ENCODE peak calls at places on chromosome 7, in eight cellular contexts. G is IMR-90, K is adrenal gland, H is prostate gland, O is suprapubic skin, J is endodermal cell, R is lower lobe of right lung, P is neural progenitor cell. W is an unnamed sample. For H3K27me3, the result is how much of the 10 kb centered on the place peaks cover.

GRCh38 chr7:129502708-129503685 is 666 bp downstream of the SMKR1 start:
- DNase-seq in G (no peak), K (no peak), H (no peak), O (no peak), J (peak), R (no peak), P (peak), W (peak)

GRCh38 chr7:148622887-148623585 is 32.5 kb downstream of the C7orf33 start:
- DNase-seq in G (no peak), K (no peak), H (no peak), O (no peak), J (no peak), R (no peak), P (peak), W (no peak)

GRCh38 chr7:37643876-37644275 is 39.7 kb upstream of the GPR141 start:
- DNase-seq in G (no peak), K (no peak), H (no peak), O (no peak), J (peak), R (no peak), P (peak), W (no peak)

GRCh38 chr7:103915958-103916357 is 73.5 kb downstream of the RELN start:
- DNase-seq in G (peak), K (no peak), H (no peak), O (no peak), J (no peak), R (no peak), P (no peak), W (no peak)

GRCh38 chr7:98869374-98870070 is at the start of gene TMEM130:
- DNase-seq in G (no peak), K (no peak), H (no peak), O (no peak), J (peak), R (peak), P (peak), W (peak)

GRCh38 chr7:23696916-23697441 is 13.0 kb upstream of the STK31 start:
- DNase-seq in G (peak), K (peak), H (no peak), O (no peak), J (peak), R (peak), P (peak), W (peak)

GRCh38 chr7:80370587-80370986 is 141.3 kb downstream of the GNAT3 start:
- DNase-seq in G (no peak), K (no peak), H (no peak), O (no peak), J (no peak), R (no peak), P (no peak), W (no peak)

GRCh38 chr7:90250601-90251303 is 5.8 kb downstream of the CFAP69 start:
- DNase-seq in G (peak), K (no peak), H (no peak), O (no peak), J (no peak), R (no peak), P (no peak), W (peak)

GRCh38 chr7:139059905-139060304 is 24.1 kb upstream of the ZC3HAV1L start:
- DNase-seq in G (no peak), K (no peak), H (no peak), O (no peak), J (no peak), R (no peak), P (no peak), W (no peak)

GRCh38 chr7:142957723-142958122 is 4.4 kb downstream of the KEL start:
- DNase-seq in G (no peak), K (no peak), H (no peak), O (no peak), J (no peak), R (no peak), P (no peak), W (no peak)

GRCh38 chr7:90944021-90944420 is 320.2 kb upstream of the FZD1 start:
- DNase-seq in G (peak), K (no peak), H (no peak), O (no peak), J (no peak), R (no peak), P (no peak), W (no peak)

GRCh38 chr7:13904689-13905088 is 84.8 kb downstream of the ETV1 start:
- DNase-seq in G (peak), K (no peak), H (no peak), O (no peak), J (no peak), R (no peak), P (no peak), W (peak)

GRCh38 chr7:6306471-6306870 is 34.0 kb upstream of the CYTH3 start:
- DNase-seq in G (peak), K (no peak), H (no peak), O (no peak), J (no peak), R (no peak), P (no peak), W (peak)

GRCh38 chr7:77655361-77655760 is 40.9 kb upstream of the RSBN1L start:
- DNase-seq in G (no peak), K (no peak), H (no peak), O (no peak), J (no peak), R (no peak), P (no peak), W (no peak)

GRCh38 chr7:29920491-29920890 is 69.1 kb downstream of the SCRN1 start:
- DNase-seq in G (no peak), K (no peak), H (no peak), O (no peak), J (no peak), R (no peak), P (no peak), W (no peak)

GRCh38 chr7:28626629-28627262 is 214.4 kb downstream of the CREB5 start:
- DNase-seq in G (peak), K (peak), H (no peak), O (no peak), J (peak), R (no peak), P (peak), W (peak)

GRCh38 chr7:157493776-157494175 is 157.0 kb downstream of the DNAJB6 start:
- DNase-seq in G (no peak), K (no peak), H (no peak), O (no peak), J (no peak), R (no peak), P (no peak), W (no peak)

GRCh38 chr7:45646996-45647411 is 72.8 kb downstream of the ADCY1 start:
- DNase-seq in G (peak), K (peak), H (peak), O (peak), J (peak), R (no peak), P (no peak), W (no peak)

GRCh38 chr7:75639071-75639892 is 99.5 kb downstream of the HIP1 start:
- DNase-seq in G (peak), K (peak), H (no peak), O (no peak), J (peak), R (peak), P (peak), W (peak)

GRCh38 chr7:43303740-43304241 is 191.3 kb downstream of the HECW1 start:
- DNase-seq in G (peak), K (no peak), H (no peak), O (no peak), J (peak), R (no peak), P (no peak), W (no peak)

GRCh38 chr7:31098606-31099360 is 46.7 kb downstream of the ADCYAP1R1 start:
- DNase-seq in G (no peak), K (no peak), H (no peak), O (peak), J (peak), R (no peak), P (no peak), W (no peak)

GRCh38 chr7:2944729-2945128 is 98.9 kb downstream of the CARD11 start:
- DNase-seq in G (no peak), K (peak), H (no peak), O (peak), J (no peak), R (peak), P (no peak), W (no peak)

GRCh38 chr7:76225379-76225778 is 23.7 kb downstream of the SRRM3 start:
- DNase-seq in G (peak), K (peak), H (no peak), O (no peak), J (peak), R (no peak), P (peak), W (peak)

GRCh38 chr7:83588602-83589240 is 60.2 kb downstream of the SEMA3E start:
- DNase-seq in G (no peak), K (no peak), H (no peak), O (no peak), J (no peak), R (no peak), P (no peak), W (no peak)

GRCh38 chr7:46859963-46860475 is 721.9 kb downstream of the TNS3 start:
- DNase-seq in G (peak), K (peak), H (no peak), O (no peak), J (no peak), R (no peak), P (no peak), W (peak)

GRCh38 chr7:153530441-153530840 is 521.8 kb upstream of the DPP6 start:
- DNase-seq in G (no peak), K (no peak), H (no peak), O (no peak), J (no peak), R (no peak), P (no peak), W (no peak)
- H3K27me3 ChIP-seq in G (under half), K (under half), H (under half), O (under half), J (under half), R (under half), P (under half), W (under half)

DNA sequence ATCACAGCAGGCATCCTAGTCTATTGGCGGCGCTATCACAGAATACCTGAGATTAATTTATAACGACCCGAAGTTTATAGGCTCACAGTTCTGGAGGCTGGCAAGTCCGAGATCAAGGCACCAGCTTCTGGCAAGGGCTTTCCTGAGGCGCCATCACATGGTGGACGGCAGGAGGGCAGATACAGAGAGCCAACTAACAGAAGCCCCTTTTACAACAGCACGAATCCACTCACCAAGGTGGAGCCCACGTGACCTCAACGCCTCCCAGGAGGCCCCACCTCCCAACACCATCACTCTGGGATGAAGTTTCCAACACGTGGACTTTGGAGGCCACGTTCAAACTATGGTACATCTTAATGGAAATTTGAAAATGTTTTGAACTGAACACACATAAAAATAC is 255.3 kb downstream of the ELFN1 start:
- DNase-seq in G (no peak), K (no peak), H (no peak), O (no peak), J (no peak), R (peak), P (no peak), W (no peak)
- H3K4me3 ChIP-seq in G (no peak), K (no peak), H (no peak), O (no peak), J (no peak), R (no peak), P (no peak), W (no peak)

DNA sequence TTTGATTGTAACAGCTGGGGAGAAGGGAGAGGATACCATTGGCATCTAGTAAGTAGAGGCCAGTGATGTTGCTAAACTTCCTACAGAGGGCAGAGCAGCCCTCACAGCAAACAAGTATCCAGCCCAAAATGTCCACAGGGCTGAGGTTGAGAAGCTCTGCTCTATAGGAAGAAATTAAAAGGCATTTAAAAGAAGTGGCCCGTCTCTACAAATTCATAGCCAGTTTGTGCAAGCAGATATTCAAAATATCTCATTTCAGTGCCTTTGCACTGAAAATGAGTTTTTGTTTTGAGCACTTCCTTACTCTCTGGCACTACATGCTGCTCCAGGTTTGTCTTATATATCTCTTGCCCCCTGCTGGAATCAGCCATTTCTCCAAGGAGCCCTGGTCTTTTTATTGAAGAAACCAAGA is 330.0 kb downstream of the BBS9 start:
- DNase-seq in G (peak), K (no peak), H (no peak), O (no peak), J (peak), R (no peak), P (peak), W (peak)
- TF ChIP-seq CTCF in G (peak), K (peak), H (peak), O (peak), J (peak), R (peak), P (peak), W (peak)

DNA sequence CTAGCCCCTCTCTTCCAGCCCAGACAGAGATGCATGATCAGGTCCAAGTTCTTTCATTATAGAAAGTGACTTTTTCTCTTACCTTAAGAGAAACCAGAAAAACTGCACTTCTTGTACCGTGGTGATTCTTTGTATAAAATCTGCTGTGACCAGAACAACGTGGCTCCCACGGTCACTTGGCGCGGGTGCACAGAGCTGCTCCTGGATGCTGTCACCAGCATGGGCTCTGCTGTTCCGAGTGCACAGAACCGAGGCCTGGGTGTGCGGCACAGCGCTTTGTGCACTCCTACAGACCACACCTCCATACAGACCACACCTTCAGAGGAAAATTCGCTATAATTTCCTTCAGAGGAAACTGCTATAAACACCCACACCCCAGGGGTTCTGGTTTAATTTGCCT is 26.0 kb downstream of the VIPR2 start:
- DNase-seq in G (no peak), K (no peak), H (no peak), O (peak), J (peak), R (no peak), P (no peak), W (no peak)
- H3K27me3 ChIP-seq in G (under half), K (under half), H (under half), O (under half), J (under half), R (under half), P (under half), W (under half)

DNA sequence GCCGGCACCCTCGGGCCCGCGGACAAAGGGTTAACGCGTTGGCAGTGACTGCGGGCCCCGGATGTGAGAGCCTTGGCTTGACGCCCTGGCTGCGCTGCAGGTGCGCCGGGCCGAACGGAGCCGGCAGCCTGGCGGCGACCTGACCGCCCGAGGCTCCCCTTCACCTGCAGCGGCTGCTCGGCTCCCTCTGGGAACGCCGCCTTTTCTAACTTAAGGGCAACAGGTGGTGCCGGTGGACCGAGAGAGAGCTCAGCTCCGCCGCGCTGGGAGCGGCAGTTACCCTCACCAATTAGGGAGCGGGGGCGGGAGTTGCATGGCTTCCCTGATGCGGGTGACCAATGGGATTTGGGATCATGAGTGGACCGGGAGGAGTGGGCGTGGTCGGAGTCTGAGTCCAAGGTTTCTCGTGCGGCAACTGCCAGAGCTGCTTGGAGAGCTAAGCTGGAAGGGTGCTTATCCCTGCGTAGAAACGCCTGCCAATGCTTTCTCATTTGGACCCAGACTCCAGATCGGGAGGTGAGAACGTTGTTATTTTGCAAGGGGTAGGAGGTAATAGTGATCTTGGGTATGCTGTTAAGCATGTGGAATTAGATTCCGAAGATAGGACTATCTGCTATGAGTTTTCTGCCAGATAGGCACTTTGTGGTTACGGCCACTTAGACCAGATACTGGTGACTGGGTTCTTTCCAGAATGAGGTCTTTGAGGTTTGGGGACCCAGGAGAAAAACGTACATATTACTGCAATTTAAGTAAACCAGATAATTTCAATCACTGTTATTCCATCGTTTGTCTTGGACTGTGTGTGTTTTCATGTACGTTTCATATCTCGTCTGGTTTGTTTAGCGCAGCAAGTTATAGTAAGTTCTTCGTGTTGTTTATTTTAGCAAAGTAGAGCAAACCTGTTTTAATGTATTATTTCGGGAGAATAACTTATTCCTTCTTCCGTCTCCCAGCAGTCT is at the start of gene ARL4A:
- DNase-seq in G (peak), K (peak), H (peak), O (peak), J (peak), R (peak), P (peak), W (peak)
- H3K4me3 ChIP-seq in G (peak), K (peak), H (peak), O (peak), J (peak), R (peak), P (peak), W (peak)

GRCh38 chr7:107230334-107230733 is 61.5 kb downstream of the HBP1 start:
- DNase-seq in G (peak), K (no peak), H (no peak), O (no peak), J (no peak), R (no peak), P (no peak), W (no peak)

GRCh38 chr7:107232568-107233090 is 63.8 kb downstream of the HBP1 start:
- DNase-seq in G (peak), K (no peak), H (no peak), O (no peak), J (no peak), R (no peak), P (peak), W (no peak)

GRCh38 chr7:107234436-107234835 is 65.6 kb downstream of the HBP1 start:
- DNase-seq in G (no peak), K (no peak), H (no peak), O (no peak), J (no peak), R (no peak), P (no peak), W (no peak)

GRCh38 chr7:107233981-107234380 is 65.2 kb downstream of the HBP1 start:
- DNase-seq in G (no peak), K (no peak), H (no peak), O (no peak), J (no peak), R (no peak), P (no peak), W (no peak)

DNA sequence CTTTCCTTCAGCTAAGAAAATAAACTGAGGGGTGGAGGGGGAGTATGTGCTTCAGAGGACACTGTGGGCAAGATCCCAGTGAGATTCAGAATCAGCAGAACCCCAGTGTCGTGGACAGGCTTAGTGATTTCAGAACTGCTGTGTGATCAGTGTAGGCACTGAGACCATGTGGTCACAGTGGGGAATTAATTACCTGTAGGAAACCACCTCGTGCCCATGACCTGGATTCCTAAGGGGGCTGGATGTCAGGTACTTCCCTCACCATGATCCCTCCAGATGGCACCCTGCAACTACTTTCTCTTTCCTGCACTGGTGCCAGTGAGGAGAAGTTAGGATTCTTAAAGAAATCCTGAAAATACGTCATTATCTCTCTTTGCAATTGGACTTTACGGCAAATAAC is 64.4 kb downstream of the HBP1 start:
- DNase-seq in G (no peak), K (no peak), H (no peak), O (no peak), J (peak), R (no peak), P (no peak), W (no peak)
- TF ChIP-seq CTCF in G (no peak), K (no peak), H (no peak), O (no peak), J (no peak), R (no peak), P (no peak), W (no peak)

GRCh38 chr7:105521027-105521730 is 892 bp downstream of the PUS7 start:
- DNase-seq in G (peak), K (peak), H (peak), O (peak), J (peak), R (peak), P (peak), W (peak)
- H3K27me3 ChIP-seq in G (under half), K (under half), H (under half), O (under half), J (under half), R (under half), P (under half), W (under half)

W was measured in cardiac muscle cell.